ENCODE peak calls at places on chromosomes 6 and 20, in seven cellular contexts. X is right lobe of liver, O is heart left ventricle, B is IMR-90, W is H9, R is OCI-LY7, V is A549. S is an unnamed sample.

GRCh38 chr6:25193865-25194679 is 85.1 kb upstream of the CARMIL1 start:
- DNase-seq in X (no peak), O (no peak), B (no peak), W (no peak), R (no peak), V (peak), S (no peak)

GRCh38 chr6:4185419-4185818 is 50.0 kb upstream of the ECI2 start:
- DNase-seq in X (no peak), O (no peak), B (no peak), W (no peak), R (no peak), V (no peak), S (no peak)

GRCh38 chr6:21598662-21599061 is 5.1 kb downstream of the SOX4 start:
- DNase-seq in X (no peak), O (no peak), B (no peak), W (no peak), R (peak), V (no peak), S (no peak)

GRCh38 chr20:24458441-24458840 is 11.0 kb upstream of the SYNDIG1 start:
- DNase-seq in X (no peak), O (peak), B (no peak), W (no peak), R (no peak), V (no peak), S (no peak)

GRCh38 chr6:144909753-144910280 is 624.7 kb downstream of the UTRN start:
- DNase-seq in X (no peak), O (no peak), B (peak), W (no peak), R (no peak), V (no peak), S (no peak)

GRCh38 chr6:85685713-85686112 is 43.0 kb upstream of the SYNCRIP start:
- DNase-seq in X (no peak), O (no peak), B (no peak), W (no peak), R (no peak), V (no peak), S (no peak)

GRCh38 chr6:52514514-52514913 is 62.3 kb downstream of the TRAM2 start:
- DNase-seq in X (no peak), O (peak), B (peak), W (no peak), R (no peak), V (peak), S (peak)

GRCh38 chr6:159074120-159074684 is 29.4 kb upstream of the TAGAP start:
- DNase-seq in X (no peak), O (no peak), B (peak), W (peak), R (peak), V (peak), S (no peak)

GRCh38 chr6:119324718-119325117 is 24.8 kb downstream of the MAN1A1 start:
- DNase-seq in X (no peak), O (no peak), B (no peak), W (no peak), R (no peak), V (no peak), S (no peak)

GRCh38 chr6:144019929-144020328 is 11.9 kb upstream of the PLAGL1 start:
- DNase-seq in X (no peak), O (no peak), B (no peak), W (no peak), R (no peak), V (no peak), S (no peak)

GRCh38 chr6:111692327-111693164 is 86.9 kb upstream of the TRAF3IP2 start:
- DNase-seq in X (peak), O (peak), B (no peak), W (no peak), R (no peak), V (no peak), S (no peak)

GRCh38 chr6:149450679-149451360 is 34.0 kb downstream of the ZC3H12D start:
- DNase-seq in X (peak), O (peak), B (no peak), W (no peak), R (no peak), V (no peak), S (no peak)

GRCh38 chr20:32203556-32204484 is 3.7 kb downstream of the PLAGL2 start:
- DNase-seq in X (no peak), O (no peak), B (no peak), W (no peak), R (no peak), V (no peak), S (no peak)

GRCh38 chr6:4059115-4059777 is 19.7 kb downstream of the FAM217A start:
- DNase-seq in X (peak), O (no peak), B (peak), W (no peak), R (no peak), V (peak), S (no peak)

GRCh38 chr20:21518292-21518991 is 4.6 kb upstream of the NKX2-2 start:
- DNase-seq in X (no peak), O (no peak), B (no peak), W (peak), R (no peak), V (no peak), S (peak)

GRCh38 chr6:144063744-144064401 is 31.5 kb downstream of the SF3B5 start:
- DNase-seq in X (peak), O (peak), B (no peak), W (peak), R (peak), V (peak), S (peak)

GRCh38 chr6:121857551-121857950 is 422.1 kb downstream of the GJA1 start:
- DNase-seq in X (no peak), O (no peak), B (peak), W (peak), R (no peak), V (no peak), S (no peak)

GRCh38 chr6:157305676-157306653 is 17.4 kb downstream of the TMEM242 start:
- DNase-seq in X (no peak), O (no peak), B (no peak), W (no peak), R (no peak), V (no peak), S (no peak)

GRCh38 chr6:163321717-163322116 is 92.8 kb upstream of the QKI start:
- DNase-seq in X (no peak), O (no peak), B (no peak), W (no peak), R (no peak), V (no peak), S (no peak)

GRCh38 chr6:88529726-88530125 is 363.6 kb upstream of the CNR1 start:
- DNase-seq in X (no peak), O (no peak), B (no peak), W (no peak), R (no peak), V (no peak), S (no peak)

GRCh38 chr6:88870728-88871330 is 92.6 kb downstream of the RNGTT start:
- DNase-seq in X (no peak), O (no peak), B (peak), W (no peak), R (peak), V (peak), S (no peak)

GRCh38 chr6:549901-550300 is 107.0 kb downstream of the HUS1B start:
- DNase-seq in X (no peak), O (no peak), B (no peak), W (no peak), R (no peak), V (no peak), S (no peak)

GRCh38 chr20:1224205-1224604 is 1.6 kb upstream of the RAD21L1 start:
- DNase-seq in X (no peak), O (no peak), B (no peak), W (no peak), R (no peak), V (no peak), S (no peak)

GRCh38 chr6:55841341-55841740 is 34.0 kb downstream of the BMP5 start:
- DNase-seq in X (no peak), O (no peak), B (no peak), W (no peak), R (no peak), V (no peak), S (no peak)

GRCh38 chr6:42962502-42963178 is 2.1 kb downstream of the GNMT start:
- DNase-seq in X (no peak), O (no peak), B (no peak), W (no peak), R (no peak), V (no peak), S (no peak)

GRCh38 chr6:30709101-30709868 is 7.8 kb downstream of the MDC1 start:
- DNase-seq in X (peak), O (no peak), B (no peak), W (no peak), R (no peak), V (no peak), S (no peak)

GRCh38 chr6:82364087-82365010 is 732 bp downstream of the TPBG start:
- DNase-seq in X (peak), O (peak), B (peak), W (peak), R (no peak), V (peak), S (peak)

GRCh38 chr20:44407402-44408184 is 52.1 kb downstream of the HNF4A start:
- DNase-seq in X (no peak), O (no peak), B (peak), W (no peak), R (no peak), V (peak), S (no peak)

GRCh38 chr20:17810847-17811604 is 111.3 kb downstream of the BANF2 start:
- DNase-seq in X (no peak), O (no peak), B (no peak), W (no peak), R (peak), V (no peak), S (no peak)

GRCh38 chr6:170024940-170025339 is 265.9 kb downstream of the DLL1 start:
- DNase-seq in X (no peak), O (no peak), B (peak), W (no peak), R (no peak), V (no peak), S (no peak)

GRCh38 chr6:154414021-154414813 is 57.6 kb upstream of the IPCEF1 start:
- DNase-seq in X (no peak), O (no peak), B (peak), W (no peak), R (no peak), V (peak), S (no peak)

DNA sequence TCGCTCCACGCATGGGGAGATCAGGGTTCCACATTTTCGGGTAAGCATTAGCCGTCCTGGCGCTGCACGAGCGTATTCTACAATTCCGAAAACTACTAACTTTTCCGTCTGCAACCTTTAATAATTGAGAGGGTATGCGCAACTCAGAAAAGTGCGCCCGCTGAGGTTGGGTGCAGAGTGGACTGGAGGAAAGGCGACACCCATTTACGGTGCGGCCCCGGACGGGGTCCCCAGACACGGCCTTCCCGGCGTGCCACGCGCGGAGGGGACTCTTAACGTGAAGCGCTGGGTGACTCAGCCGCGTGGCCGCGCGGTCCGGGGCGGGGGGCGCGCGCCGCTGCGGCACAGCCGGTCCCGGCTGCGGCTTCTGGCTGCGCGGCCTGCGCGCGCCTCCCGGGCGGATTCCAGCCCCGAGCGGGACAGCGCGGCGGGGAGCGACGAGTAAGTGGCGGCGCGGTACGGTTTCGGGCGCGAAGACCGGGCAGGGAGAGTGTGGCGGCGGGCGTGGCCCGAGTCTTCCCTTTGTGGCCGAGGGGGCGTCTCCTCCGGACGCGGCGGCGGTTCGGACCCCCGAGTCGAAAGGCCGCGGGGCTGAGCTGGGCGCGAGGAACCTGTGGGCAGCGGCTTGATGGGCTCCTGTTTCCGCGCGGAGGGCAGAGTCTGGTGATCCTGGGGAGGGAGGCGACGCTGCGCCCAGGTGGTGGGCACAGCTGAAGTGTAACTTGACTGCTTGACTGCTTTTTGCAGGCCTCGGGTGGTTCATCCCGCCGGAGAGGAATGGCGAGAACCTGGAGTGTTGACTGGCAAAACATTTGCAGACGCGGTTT is at the start of the genes KCTD20 and PXT1:
- DNase-seq in X (peak), O (peak), B (peak), W (peak), R (peak), V (peak), S (peak)
- TF ChIP-seq CTCF in X (no peak), O (no peak), B (no peak), W (no peak), R (peak), V (no peak), S (no peak)

DNA sequence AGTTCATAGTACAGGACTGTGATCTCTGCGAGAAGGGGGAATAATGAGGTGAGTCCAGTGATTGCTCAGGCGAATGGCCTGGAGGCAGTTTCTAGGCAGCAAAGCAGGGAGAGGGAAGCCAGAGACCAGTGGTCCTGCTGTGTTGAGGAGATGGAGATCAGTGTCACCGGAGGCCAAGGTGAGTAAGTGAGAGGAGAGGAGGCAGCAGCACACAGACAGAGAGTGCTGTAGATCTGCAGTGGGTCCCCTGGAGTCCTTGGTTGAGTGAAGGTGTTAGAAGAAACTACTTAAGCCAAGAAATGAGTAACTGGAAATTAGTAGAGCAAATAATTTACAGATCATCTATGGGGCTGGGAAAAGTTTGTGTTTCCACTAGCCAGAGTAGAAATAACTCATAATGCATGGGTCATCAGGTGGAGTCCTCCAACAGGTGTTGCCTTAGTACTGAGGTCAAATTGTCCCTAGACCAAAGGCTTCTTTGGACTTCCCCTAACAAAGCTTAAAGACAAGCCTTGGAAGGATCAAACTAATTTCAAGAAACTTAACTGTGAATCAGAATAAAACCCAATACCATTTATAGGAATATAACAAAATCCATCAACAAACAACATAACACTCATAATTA is 13.6 kb downstream of the HEBP2 start:
- DNase-seq in X (no peak), O (no peak), B (no peak), W (no peak), R (no peak), V (no peak), S (no peak)
- H3K27ac ChIP-seq in X (no peak), O (no peak), B (no peak), W (no peak), R (no peak), V (no peak), S (no peak)

GRCh38 chr6:7991992-7992815 is 72.0 kb downstream of the BLOC1S5 start:
- DNase-seq in X (no peak), O (peak), B (peak), W (no peak), R (peak), V (peak), S (no peak)
- TF ChIP-seq CTCF in X (peak), O (peak), B (peak), W (peak), R (peak), V (peak), S (peak)

DNA sequence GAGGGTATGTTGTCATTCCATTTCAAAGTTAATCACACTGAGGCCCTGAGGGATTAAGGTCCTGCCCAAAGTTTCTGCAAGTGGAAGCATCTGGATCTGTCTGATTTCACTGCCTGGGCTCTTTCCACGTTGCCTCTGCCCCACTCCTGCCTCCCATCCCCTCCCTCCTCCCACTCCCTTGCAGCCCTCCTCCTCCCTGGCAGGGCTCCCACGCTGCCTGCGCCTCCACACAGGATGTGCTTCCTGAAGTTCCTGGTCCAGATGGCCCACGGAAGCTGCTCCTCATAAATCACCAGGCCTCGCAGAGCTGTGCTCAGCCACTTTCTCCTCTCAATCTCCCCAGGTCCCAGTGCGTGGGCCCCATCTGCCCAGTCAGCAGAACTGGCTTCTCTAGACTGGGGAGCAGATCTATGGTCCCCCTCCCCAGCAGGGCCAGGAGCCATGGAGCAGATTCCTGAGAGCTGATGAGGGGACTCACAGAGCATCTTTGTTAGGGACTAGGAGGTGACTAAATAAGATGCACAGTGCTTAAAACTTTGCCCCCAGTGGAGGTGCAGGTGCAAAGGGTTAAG is 65.4 kb upstream of the MAFB start:
- DNase-seq in X (peak), O (peak), B (no peak), W (no peak), R (no peak), V (no peak), S (no peak)
- H3K27ac ChIP-seq in X (no peak), O (no peak), B (no peak), W (no peak), R (no peak), V (no peak), S (no peak)

GRCh38 chr6:100460650-100461204 is 4.0 kb downstream of the SIM1 start:
- DNase-seq in X (no peak), O (no peak), B (no peak), W (peak), R (no peak), V (peak), S (no peak)
- TF ChIP-seq CTCF in X (no peak), O (no peak), B (peak), W (peak), R (peak), V (peak), S (no peak)

GRCh38 chr6:105545206-105545920 is 142.5 kb upstream of the PREP start:
- DNase-seq in X (no peak), O (no peak), B (no peak), W (no peak), R (no peak), V (no peak), S (no peak)
- H3K27ac ChIP-seq in X (no peak), O (no peak), B (no peak), W (no peak), R (no peak), V (peak), S (no peak)

DNA sequence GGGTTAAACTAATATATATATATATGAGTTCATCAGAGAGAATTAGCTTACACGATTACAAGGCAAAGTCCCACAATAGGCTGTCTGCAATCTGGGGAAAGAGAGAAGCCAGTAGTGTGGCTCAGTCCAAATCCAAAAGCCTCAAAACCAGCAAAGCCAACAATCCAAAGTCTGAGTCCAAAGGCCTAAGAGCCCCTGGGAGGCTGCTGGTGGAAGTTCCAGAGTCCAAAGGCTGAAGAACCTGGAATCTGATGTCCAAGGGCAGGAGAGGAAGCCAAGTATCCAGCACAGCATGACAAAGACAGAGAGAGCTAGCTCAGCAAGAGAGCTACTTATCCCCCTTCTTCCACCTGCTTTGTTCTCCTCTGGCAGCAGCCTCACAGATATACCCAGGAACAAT is 274.7 kb upstream of the ID4 start:
- DNase-seq in X (no peak), O (no peak), B (no peak), W (no peak), R (no peak), V (no peak), S (no peak)
- TF ChIP-seq CTCF in X (no peak), O (no peak), B (no peak), W (no peak), R (no peak), V (no peak), S (no peak)

GRCh38 chr6:139657121-139657520 is 282.7 kb upstream of the CITED2 start:
- DNase-seq in X (no peak), O (no peak), B (no peak), W (no peak), R (no peak), V (no peak), S (no peak)

GRCh38 chr6:139654309-139654708 is 279.9 kb upstream of the CITED2 start:
- DNase-seq in X (no peak), O (no peak), B (no peak), W (no peak), R (no peak), V (no peak), S (no peak)

GRCh38 chr6:139653136-139653535 is 278.7 kb upstream of the CITED2 start:
- DNase-seq in X (no peak), O (no peak), B (no peak), W (no peak), R (no peak), V (no peak), S (no peak)

GRCh38 chr6:139654888-139655782 is 280.7 kb upstream of the CITED2 start:
- DNase-seq in X (no peak), O (no peak), B (no peak), W (peak), R (no peak), V (peak), S (no peak)

GRCh38 chr6:139655783-139656705 is 281.6 kb upstream of the CITED2 start:
- DNase-seq in X (peak), O (no peak), B (no peak), W (no peak), R (no peak), V (peak), S (no peak)
- H3K27ac ChIP-seq in X (no peak), O (no peak), B (no peak), W (no peak), R (no peak), V (peak), S (no peak)

DNA sequence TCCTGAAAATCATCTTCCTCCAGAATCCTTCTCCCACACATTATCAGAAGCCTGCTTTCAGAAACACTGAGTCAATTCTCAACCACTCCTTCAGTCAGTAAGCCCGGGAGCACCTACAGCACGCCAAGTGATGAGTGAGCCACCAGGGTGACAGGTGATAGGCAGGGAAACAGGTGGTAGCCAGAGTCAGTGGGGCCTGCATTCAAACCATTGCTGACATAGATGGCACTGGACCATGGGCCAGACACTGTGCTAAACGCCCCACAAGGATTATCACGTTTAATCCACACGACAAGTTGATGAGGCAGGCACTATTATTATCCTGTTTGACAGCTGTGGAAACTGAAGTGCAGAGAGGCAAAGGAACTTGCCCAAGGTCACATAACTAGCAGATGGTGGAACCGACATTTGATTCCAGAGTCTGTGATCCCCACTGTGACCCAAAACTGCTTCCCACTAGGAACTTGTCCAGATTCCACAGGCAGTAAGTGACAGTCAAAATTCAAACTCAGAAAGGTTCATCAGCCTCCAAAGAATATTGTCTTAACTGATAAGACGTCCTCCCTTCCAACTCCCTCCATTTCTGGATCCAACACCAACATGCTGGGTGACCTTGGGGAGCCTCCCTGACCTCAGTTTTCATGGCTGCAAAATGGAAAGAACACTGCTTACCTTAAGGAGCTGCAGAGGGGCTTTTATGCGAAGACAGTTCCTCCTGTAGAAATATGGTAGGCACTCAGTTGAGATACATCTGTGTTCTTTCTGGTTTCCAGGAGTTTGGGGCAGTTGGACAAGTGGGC is 23.9 kb upstream of the TOP1 start:
- DNase-seq in X (no peak), O (peak), B (peak), W (no peak), R (peak), V (no peak), S (no peak)
- TF ChIP-seq CTCF in X (no peak), O (no peak), B (no peak), W (no peak), R (no peak), V (no peak), S (no peak)

S was measured in lung.